ENCODE peak calls at places on chromosomes 12 and 14, in four cellular contexts. C is AG09319, K is colonic mucosa, V is RWPE1. N is an unnamed sample.

GRCh38 chr14:103315368-103315911 is 18.6 kb upstream of the EIF5 start:
- DNase-seq in C (no peak), K (no peak), V (no peak), N (no peak)

GRCh38 chr12:68793436-68793835 is 14.5 kb upstream of the MDM2 start:
- DNase-seq in C (no peak), K (no peak), V (no peak), N (no peak)

GRCh38 chr14:49240383-49240782 is 345.8 kb downstream of the RPS29 start:
- DNase-seq in C (no peak), K (no peak), V (peak; percentile 30), N (no peak)

GRCh38 chr14:31291210-31291609 is 83.6 kb upstream of the HECTD1 start:
- DNase-seq in C (no peak), K (no peak), V (no peak), N (no peak)

GRCh38 chr12:91432755-91433154 is 250.1 kb upstream of the DCN start:
- DNase-seq in C (no peak), K (no peak), V (no peak), N (no peak)

GRCh38 chr14:81269100-81269978 is 48.6 kb upstream of the GTF2A1 start:
- DNase-seq in C (peak; percentile 55), K (peak; percentile 49), V (peak; percentile 84), N (peak; percentile 53)

GRCh38 chr12:108236366-108236765 is 102.7 kb downstream of the CMKLR1 start:
- DNase-seq in C (no peak), K (no peak), V (no peak), N (no peak)

GRCh38 chr12:25433581-25434325 is 119.3 kb downstream of the LMNTD1 start:
- DNase-seq in C (no peak), K (no peak), V (peak; percentile 29), N (no peak)

GRCh38 chr14:61444215-61444768 is 122.9 kb downstream of the PRKCH start:
- DNase-seq in C (no peak), K (peak; percentile 40), V (no peak), N (no peak)

GRCh38 chr12:123293178-123293760 is 21.6 kb upstream of the CDK2AP1 start:
- DNase-seq in C (no peak), K (no peak), V (no peak), N (no peak)

GRCh38 chr14:104084251-104085002 is 1.1 kb upstream of the ASPG start:
- DNase-seq in C (no peak), K (no peak), V (no peak), N (no peak)

GRCh38 chr14:54881235-54881760 is 21.3 kb downstream of the GCH1 start:
- DNase-seq in C (no peak), K (peak; percentile 45), V (peak; percentile 26), N (no peak)

DNA sequence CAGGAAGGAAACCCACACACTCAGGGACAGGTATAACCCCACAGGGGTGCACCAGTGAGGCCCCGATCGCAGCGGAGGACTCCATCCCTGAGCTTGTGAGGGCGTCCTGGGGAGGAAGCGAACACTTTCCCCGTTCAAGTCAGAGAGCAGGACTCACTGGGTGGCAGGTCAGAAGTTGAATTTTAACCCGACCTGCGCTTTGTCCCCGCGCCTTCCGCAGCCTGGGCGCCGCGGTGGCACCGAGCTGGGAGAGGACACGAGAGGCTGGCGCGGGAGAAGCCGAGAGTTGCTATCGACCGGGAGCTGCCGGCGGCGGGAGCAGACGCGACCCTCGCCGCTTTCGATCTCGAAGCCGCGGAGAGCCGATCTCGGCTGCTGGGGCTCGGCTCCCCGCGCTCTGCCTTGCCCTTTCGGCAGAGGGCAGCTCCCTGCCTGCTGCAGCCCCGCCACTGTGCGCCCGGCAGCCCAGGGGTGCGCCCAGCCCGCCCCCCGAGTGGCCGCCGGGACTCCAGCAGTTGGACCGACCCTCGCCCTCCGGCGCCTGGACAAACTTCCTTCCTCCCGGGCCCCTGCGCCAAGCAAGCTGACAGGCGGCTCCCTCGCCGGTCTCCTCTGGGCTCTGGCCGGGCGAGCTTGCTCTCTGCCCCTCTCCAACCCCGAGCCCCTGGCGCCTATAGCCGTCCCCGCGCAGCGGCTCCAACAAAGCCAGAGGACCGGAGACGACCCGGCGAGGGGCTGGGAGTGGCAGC is 918 bp downstream of the LIN7A start:
- DNase-seq in C (no peak), K (peak; percentile 50), V (no peak), N (peak; percentile 60)
- TF ChIP-seq CTCF in C (no peak), K (no peak), V (no peak), N (no peak)

GRCh38 chr12:3207858-3208257 is 130.7 kb downstream of the TSPAN9 start:
- DNase-seq in C (no peak), K (no peak), V (no peak), N (no peak)
- TF ChIP-seq CTCF in C (no peak), K (no peak), V (no peak), N (no peak)

GRCh38 chr12:112685321-112685720 is 106.2 kb upstream of the RPH3A start:
- DNase-seq in C (no peak), K (no peak), V (no peak), N (no peak)

GRCh38 chr12:112680993-112681392 is 110.6 kb upstream of the RPH3A start:
- DNase-seq in C (no peak), K (no peak), V (no peak), N (no peak)

GRCh38 chr12:112682586-112682985 is 109.0 kb upstream of the RPH3A start:
- DNase-seq in C (no peak), K (no peak), V (no peak), N (no peak)

GRCh38 chr12:112686373-112686772 is 105.2 kb upstream of the RPH3A start:
- DNase-seq in C (no peak), K (no peak), V (peak; percentile 52), N (peak; percentile 21)

DNA sequence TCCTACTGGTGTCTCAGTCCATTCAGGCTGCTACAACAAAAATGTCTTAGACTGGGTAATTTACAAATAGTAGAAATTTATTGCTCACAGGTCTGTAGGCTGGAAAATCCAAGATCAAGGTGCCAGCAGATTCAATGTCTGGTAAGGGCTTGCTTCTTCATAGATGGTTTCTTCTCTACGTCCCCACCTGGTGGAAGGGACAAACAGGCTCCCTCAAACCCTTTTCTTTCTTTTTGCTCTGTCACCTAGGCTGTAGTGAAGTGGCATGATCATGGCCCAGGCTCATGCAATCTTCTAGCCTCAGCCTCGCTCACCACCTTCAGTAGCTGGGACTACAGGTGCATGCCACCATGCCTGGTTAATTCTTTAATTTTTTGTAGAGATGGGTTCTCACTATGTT is 106.8 kb upstream of the RPH3A start:
- DNase-seq in C (no peak), K (no peak), V (no peak), N (no peak)
- TF ChIP-seq CTCF in C (no peak), K (no peak), V (no peak), N (no peak)

DNA sequence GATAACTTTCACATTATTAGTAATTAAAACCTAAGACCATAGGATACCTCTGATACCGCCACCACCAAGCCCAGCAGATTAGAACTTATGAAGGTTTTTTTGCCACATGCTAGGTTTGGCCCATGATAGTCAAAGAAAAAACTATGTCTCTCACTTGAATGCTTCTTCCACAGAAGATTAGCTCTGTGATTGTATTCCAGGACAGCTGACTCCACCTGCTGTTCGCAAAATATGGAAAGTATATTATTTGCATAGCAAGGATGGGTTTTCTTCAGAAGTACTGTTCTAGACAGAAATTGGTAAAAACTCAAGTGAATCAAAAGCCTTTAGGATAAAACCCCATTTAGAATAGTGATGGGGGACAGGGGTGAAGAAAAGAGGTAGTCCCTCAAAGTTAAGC is 42.2 kb downstream of the PPFIBP1 start:
- DNase-seq in C (no peak), K (no peak), V (no peak), N (no peak)
- TF ChIP-seq CTCF in C (no peak), K (no peak), V (no peak), N (no peak)

GRCh38 chr12:77362871-77363270 is 297.5 kb upstream of the E2F7 start:
- DNase-seq in C (no peak), K (no peak), V (no peak), N (no peak)
- TF ChIP-seq CTCF in C (no peak), K (no peak), V (no peak), N (no peak)

DNA sequence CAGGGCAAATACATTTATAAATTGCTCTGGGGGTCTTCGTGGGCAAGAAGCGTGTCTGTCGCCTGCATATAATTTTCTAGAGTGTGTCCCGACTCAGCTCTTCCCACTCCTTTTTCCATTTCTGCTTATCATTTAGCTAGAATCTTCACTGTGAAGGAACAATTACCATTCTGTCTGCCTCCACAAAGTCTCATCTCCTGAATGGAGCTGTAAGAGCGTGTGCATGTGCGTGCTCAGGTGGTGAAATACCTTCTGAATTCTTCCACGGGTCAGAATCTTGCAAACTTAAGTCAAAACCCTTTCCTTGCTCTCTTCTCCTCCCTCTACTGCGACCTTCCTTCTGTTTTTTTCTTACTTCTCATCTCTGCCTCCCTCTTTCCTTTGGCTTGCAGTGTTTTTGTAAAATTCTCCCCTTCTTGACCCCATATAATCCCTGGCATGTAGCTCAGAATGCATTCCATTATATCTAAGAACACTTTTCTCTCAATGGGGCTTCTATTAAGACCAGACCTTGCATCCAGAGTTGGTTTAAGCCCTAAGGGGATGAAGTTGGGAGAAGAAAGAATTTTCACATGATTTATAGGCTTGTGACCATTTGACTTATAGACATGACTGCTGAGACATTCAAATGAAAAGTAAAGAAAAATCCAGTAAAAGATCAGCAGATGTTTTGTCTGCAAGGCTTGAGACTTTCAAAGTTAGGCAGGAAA is 25.0 kb upstream of the GSG1 start:
- DNase-seq in C (no peak), K (no peak), V (no peak), N (no peak)
- TF ChIP-seq CTCF in C (no peak), K (no peak), V (no peak), N (no peak)